ENCODE peak calls at places on chromosomes 7 and 10, in four cellular contexts. V is tibial artery, N is lung, A is A549. X is an unnamed sample.

GRCh38 chr7:85150624-85151023 is 36.2 kb downstream of the SEMA3D start:
- DNase-seq in A (no peak), V (no peak), N (no peak), X (no peak)

GRCh38 chr10:12418000-12418399 is 68.7 kb downstream of the CAMK1D start:
- DNase-seq in V (peak), A (no peak), N (no peak), X (peak)

GRCh38 chr7:130961128-130961601 is 227.2 kb upstream of the KLF14 start:
- DNase-seq in V (no peak), N (no peak), A (peak), X (peak)

GRCh38 chr7:139598642-139599041 is 75.2 kb downstream of the CLEC2L start:
- DNase-seq in V (no peak), A (peak), N (no peak), X (no peak)

GRCh38 chr7:32062150-32062549 is 8.1 kb downstream of the PDE1C start:
- DNase-seq in A (peak), V (peak), N (peak), X (no peak)

GRCh38 chr10:14564268-14564744 is 210.4 kb downstream of the FAM107B start:
- DNase-seq in A (no peak), V (no peak), N (no peak), X (no peak)

GRCh38 chr10:29735628-29736324 is 101.0 kb upstream of the SVIL start:
- DNase-seq in A (peak), V (peak), N (peak), X (peak)

GRCh38 chr10:113175756-113176651 is 226.0 kb downstream of the TCF7L2 start:
- DNase-seq in N (no peak), V (no peak), A (no peak), X (no peak)

GRCh38 chr7:29639887-29640600 is 76.4 kb downstream of the PRR15 start:
- DNase-seq in V (no peak), N (no peak), A (no peak), X (no peak)

GRCh38 chr7:133510326-133511055 is 257.6 kb downstream of the EXOC4 start:
- DNase-seq in A (no peak), V (no peak), N (no peak), X (peak)

GRCh38 chr10:92627845-92628480 is 35.0 kb downstream of the KIF11 start:
- DNase-seq in N (no peak), A (peak), V (no peak), X (no peak)
- TF ChIP-seq CTCF in N (no peak), A (no peak), V (no peak), X (no peak)

GRCh38 chr10:91957091-91957490 is 33.5 kb downstream of the BTAF1 start:
- DNase-seq in N (no peak), V (no peak), A (no peak), X (no peak)

GRCh38 chr10:91953600-91954140 is 30.1 kb downstream of the BTAF1 start:
- DNase-seq in V (no peak), A (no peak), N (no peak), X (no peak)

DNA sequence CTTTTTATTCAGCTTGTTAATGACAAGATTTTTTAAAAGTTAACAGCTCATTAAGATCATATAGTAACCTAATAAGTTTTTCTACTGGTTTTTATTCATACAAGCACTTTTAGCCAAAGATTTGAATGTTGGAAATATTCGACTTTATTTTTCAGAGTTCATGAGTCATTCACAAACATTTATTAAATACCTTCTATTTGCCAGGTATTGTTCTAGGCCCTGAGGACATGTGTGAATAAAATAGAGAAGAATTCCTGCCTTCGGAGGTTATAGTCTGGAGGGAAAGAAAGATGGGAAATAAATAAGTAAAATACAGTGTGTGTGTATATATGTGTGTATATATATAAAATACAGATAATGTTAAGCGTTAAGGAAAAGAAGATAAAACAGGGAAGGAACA is 31.5 kb downstream of the BTAF1 start:
- DNase-seq in A (no peak), N (no peak), V (no peak), X (no peak)
- H3K4me3 ChIP-seq in A (no peak), N (no peak), V (no peak), X (no peak)

DNA sequence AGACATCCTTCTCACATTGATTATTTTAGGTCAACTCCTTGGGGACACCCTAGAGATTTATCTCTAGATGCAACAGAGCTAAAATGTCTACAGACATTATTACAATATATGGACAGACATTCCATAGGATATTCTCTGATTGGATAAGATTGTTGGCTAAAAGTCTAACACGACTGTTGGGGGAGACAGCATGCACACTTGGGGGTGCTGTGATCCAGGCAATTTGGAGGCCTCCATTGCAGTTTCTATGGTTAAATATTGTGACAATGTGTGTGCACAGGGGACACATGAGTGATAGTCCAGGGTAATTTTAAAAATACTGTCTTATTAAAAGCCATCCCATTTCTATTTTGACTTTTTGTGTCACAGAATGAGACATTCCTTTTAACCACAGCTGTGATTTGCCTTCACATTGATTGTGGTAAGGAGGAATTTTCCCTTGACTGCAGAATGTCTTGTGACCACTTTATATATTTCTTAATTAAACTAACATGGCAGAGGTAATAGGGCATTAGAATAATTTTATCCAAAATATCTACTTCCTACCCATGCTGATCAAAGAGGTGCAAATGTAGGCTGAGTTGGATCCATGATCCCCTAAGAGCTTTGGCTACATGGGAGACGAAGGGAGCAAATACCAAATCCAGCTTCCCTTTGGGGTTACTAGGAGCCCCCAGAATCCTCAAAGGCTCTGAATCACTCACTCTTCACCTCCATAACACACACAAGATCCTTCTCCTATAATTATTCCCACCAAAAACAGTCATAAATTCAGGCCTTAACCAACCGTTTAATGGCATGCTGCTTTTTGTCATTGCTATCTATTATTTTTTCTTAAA is 7.3 kb downstream of the TFPI2 start:
- DNase-seq in A (no peak), V (no peak), N (no peak), X (peak)
- TF ChIP-seq CTCF in A (no peak), V (no peak), N (no peak), X (no peak)

GRCh38 chr7:45342236-45342635 is 184.6 kb downstream of the RAMP3 start:
- DNase-seq in V (no peak), N (no peak), A (peak), X (no peak)
- H3K4me3 ChIP-seq in V (no peak), N (no peak), A (peak), X (no peak)

DNA sequence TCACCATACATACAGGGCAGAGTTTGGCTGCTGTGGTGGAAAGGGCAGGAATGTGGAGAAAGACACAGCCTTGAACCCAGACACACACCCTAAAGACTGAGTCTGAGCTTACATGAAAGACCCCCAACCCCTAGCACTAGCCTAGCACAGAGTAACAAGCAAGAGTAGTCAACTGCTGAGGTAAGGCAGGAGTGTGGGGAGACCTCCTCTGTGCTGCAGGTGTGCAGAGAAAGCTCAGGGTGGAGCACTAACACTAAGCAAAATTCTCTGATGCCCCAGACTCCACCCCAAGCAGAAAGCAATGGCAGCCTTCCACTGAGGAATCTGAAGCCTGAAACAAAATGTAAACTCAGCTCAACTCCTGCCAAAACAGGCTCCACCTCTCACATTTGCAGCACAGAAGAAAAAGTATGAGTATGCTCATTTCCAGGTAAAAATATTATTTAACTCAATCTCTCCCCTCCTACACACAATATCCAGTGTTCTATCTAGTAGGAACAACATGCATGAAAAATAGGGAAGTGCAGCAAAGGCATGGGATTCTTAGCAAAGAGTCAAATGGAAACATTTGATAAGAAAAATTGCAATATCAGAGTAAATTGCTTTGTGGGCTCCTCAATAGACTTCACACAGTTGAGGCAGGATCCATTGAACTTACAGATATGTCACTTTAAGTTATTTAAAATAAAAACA is 151.1 kb downstream of the ANK3 start:
- DNase-seq in N (no peak), A (peak), V (no peak), X (peak)
- TF ChIP-seq CTCF in N (no peak), A (peak), V (no peak), X (peak)

GRCh38 chr7:75616421-75617167 is 122.1 kb downstream of the HIP1 start:
- DNase-seq in N (no peak), A (no peak), V (no peak), X (no peak)

GRCh38 chr7:75613351-75613750 is 121.2 kb downstream of the SPDYE5 start:
- DNase-seq in N (no peak), V (no peak), A (no peak), X (no peak)

GRCh38 chr7:75608451-75609122 is 116.5 kb downstream of the SPDYE5 start:
- DNase-seq in V (no peak), A (no peak), N (no peak), X (peak)

GRCh38 chr7:75614390-75614789 is 122.3 kb downstream of the SPDYE5 start:
- DNase-seq in V (no peak), N (no peak), A (no peak), X (peak)

GRCh38 chr7:75611557-75612178 is 119.5 kb downstream of the SPDYE5 start:
- DNase-seq in V (peak), A (no peak), N (peak), X (no peak)
- H3K4me3 ChIP-seq in V (peak), A (no peak), N (peak), X (no peak)

DNA sequence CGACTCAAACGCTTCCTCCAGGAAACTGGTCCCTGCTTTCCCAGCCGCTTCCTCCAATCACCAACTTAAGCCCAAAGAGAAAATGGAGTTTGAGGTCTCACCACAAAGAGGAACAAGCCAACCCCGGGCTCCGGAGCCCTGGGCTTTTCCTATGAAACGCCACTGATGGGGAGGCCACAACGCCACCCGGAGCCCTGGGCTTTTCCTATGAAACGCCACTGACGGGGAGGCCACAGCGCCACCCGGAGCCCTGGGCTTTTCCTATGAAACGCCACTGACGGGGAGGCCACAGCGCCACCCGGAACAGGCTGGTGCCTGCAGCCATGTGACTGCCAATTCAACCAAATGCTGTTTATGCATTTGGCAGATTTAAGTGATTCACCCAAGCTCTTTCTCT is 45.8 kb downstream of the DPYSL4 start:
- DNase-seq in N (peak), V (peak), A (no peak), X (no peak)
- TF ChIP-seq CTCF in N (no peak), V (no peak), A (no peak), X (no peak)